ENCODE peak calls at places on chromosomes 7 and 10, in ten cellular contexts. F, L, S, P, Y, E, N, G, X and H are unnamed samples.

GRCh38 chr7:15399446-15399845 is 162.4 kb downstream of the AGMO start:
- DNase-seq in F (no peak), L (no peak), S (no peak), P (no peak), Y (no peak), E (no peak), N (no peak), G (no peak), X (no peak), H (no peak)

GRCh38 chr7:557556-557877 is 37.9 kb upstream of the PDGFA start:
- DNase-seq in F (no peak), L (no peak), S (no peak), P (no peak), Y (no peak), E (no peak), N (no peak), G (no peak), X (no peak), H (no peak)

GRCh38 chr7:45007106-45007505 is 7.1 kb downstream of the CCM2 start:
- DNase-seq in F (no peak), L (no peak), S (no peak), P (no peak), Y (no peak), E (no peak), N (no peak), G (peak), X (no peak), H (no peak)

GRCh38 chr7:94888542-94888941 is 18.9 kb upstream of the PPP1R9A start:
- DNase-seq in F (peak), L (no peak), S (no peak), P (no peak), Y (no peak), E (no peak), N (no peak), G (no peak), X (no peak), H (no peak)

GRCh38 chr7:50591480-50592438 is 26.6 kb upstream of the DDC start:
- DNase-seq in F (peak), L (no peak), S (no peak), P (no peak), Y (peak), E (no peak), N (no peak), G (no peak), X (no peak), H (no peak)

GRCh38 chr7:137146552-137146961 is 197.0 kb downstream of the PTN start:
- DNase-seq in F (no peak), L (no peak), S (peak), P (no peak), Y (no peak), E (no peak), N (no peak), G (no peak), X (no peak), H (peak)

GRCh38 chr10:52578871-52579405 is 193.6 kb downstream of the MBL2 start:
- DNase-seq in F (no peak), L (no peak), S (no peak), P (no peak), Y (no peak), E (no peak), N (no peak), G (no peak), X (no peak), H (no peak)

GRCh38 chr7:6423942-6424701 is 23.6 kb downstream of the DAGLB start:
- DNase-seq in F (no peak), L (no peak), S (no peak), P (no peak), Y (no peak), E (no peak), N (no peak), G (no peak), X (peak), H (no peak)

GRCh38 chr7:28435732-28436378 is 23.5 kb downstream of the CREB5 start:
- DNase-seq in F (no peak), L (no peak), S (no peak), P (no peak), Y (peak), E (no peak), N (no peak), G (no peak), X (no peak), H (no peak)

GRCh38 chr10:46325021-46325420 is 38.2 kb downstream of the ANTXRL start:
- DNase-seq in F (no peak), L (no peak), S (no peak), P (no peak), Y (no peak), E (no peak), N (peak), G (no peak), X (no peak), H (no peak)

GRCh38 chr10:110487411-110488123 is 10.1 kb upstream of the DUSP5 start:
- DNase-seq in F (no peak), L (no peak), S (no peak), P (no peak), Y (no peak), E (no peak), N (no peak), G (no peak), X (no peak), H (no peak)

GRCh38 chr7:111498608-111499007 is 63.7 kb downstream of the IMMP2L start:
- DNase-seq in F (no peak), L (no peak), S (no peak), P (no peak), Y (no peak), E (no peak), N (no peak), G (no peak), X (no peak), H (no peak)

GRCh38 chr10:99709480-99710229 is 22.3 kb downstream of the COX15 start:
- DNase-seq in F (no peak), L (no peak), S (peak), P (no peak), Y (no peak), E (no peak), N (no peak), G (no peak), X (no peak), H (no peak)

GRCh38 chr7:127769696-127770400 is 117.9 kb downstream of the SND1 start:
- DNase-seq in F (no peak), L (no peak), S (no peak), P (no peak), Y (no peak), E (no peak), N (no peak), G (no peak), X (no peak), H (no peak)

GRCh38 chr7:2956526-2957368 is 86.9 kb downstream of the CARD11 start:
- DNase-seq in F (peak), L (no peak), S (no peak), P (no peak), Y (no peak), E (no peak), N (no peak), G (peak), X (no peak), H (peak)

GRCh38 chr7:105345725-105346124 is 43.0 kb downstream of the SRPK2 start:
- DNase-seq in F (no peak), L (no peak), S (no peak), P (no peak), Y (no peak), E (no peak), N (no peak), G (no peak), X (no peak), H (no peak)

GRCh38 chr10:13658256-13658655 is 71.5 kb downstream of the PRPF18 start:
- DNase-seq in F (no peak), L (no peak), S (no peak), P (no peak), Y (no peak), E (no peak), N (no peak), G (no peak), X (no peak), H (no peak)

GRCh38 chr7:79211724-79212123 is 241.7 kb downstream of the MAGI2 start:
- DNase-seq in F (no peak), L (no peak), S (no peak), P (no peak), Y (no peak), E (no peak), N (no peak), G (no peak), X (no peak), H (no peak)